ENCODE peak calls at places on chromosome 2, in ten cellular contexts. V, F, T, I, E, Y, O, J, M and S are unnamed samples.

GRCh38 chr2:206164261-206164862 is 4.7 kb downstream of the EEF1B2 start:
- DNase-seq in E (no peak), M (peak; percentile 29), J (peak; percentile 56), V (no peak), O (peak; percentile 27), F (no peak), I (peak; percentile 4), Y (no peak), T (peak; percentile 38), S (no peak)

GRCh38 chr2:86747708-86748627 is 27.9 kb downstream of the RMND5A start:
- DNase-seq in Y (no peak), V (no peak), F (peak; percentile 55), E (no peak), T (peak; percentile 41), I (no peak), J (peak; percentile 85), M (peak; percentile 74), O (no peak), S (peak; percentile 59)

GRCh38 chr2:234881413-234882241 is 70.2 kb upstream of the SH3BP4 start:
- DNase-seq in F (no peak), M (peak; percentile 84), I (no peak), V (no peak), O (no peak), E (peak; percentile 93), J (peak; percentile 78), T (peak; percentile 85), Y (peak; percentile 90), S (peak; percentile 76)

GRCh38 chr2:29241955-29242565 is 126.8 kb downstream of the CLIP4 start:
- DNase-seq in I (no peak), F (no peak), M (no peak), Y (no peak), V (no peak), O (no peak), J (no peak), T (no peak), E (no peak), S (no peak)

GRCh38 chr2:220143336-220143735 is 515.9 kb downstream of the SLC4A3 start:
- DNase-seq in M (peak; percentile 20), F (no peak), T (no peak), J (peak; percentile 92), O (no peak), E (no peak), V (no peak), I (no peak), Y (no peak), S (peak; percentile 61)

GRCh38 chr2:183078163-183078466 is 432 bp upstream of the DUSP19 start:
- DNase-seq in T (no peak), M (no peak), O (no peak), Y (peak; percentile 55), J (no peak), V (no peak), I (no peak), E (no peak), F (no peak), S (no peak)

GRCh38 chr2:69993708-69994107 is 32.3 kb upstream of the ASPRV1 start:
- DNase-seq in M (no peak), V (no peak), E (peak; percentile 30), F (no peak), O (no peak), J (no peak), Y (no peak), I (no peak), T (no peak), S (no peak)

GRCh38 chr2:161077367-161078210 is 82.6 kb upstream of the TANK start:
- DNase-seq in V (peak; percentile 34), E (no peak), F (peak; percentile 98), Y (no peak), T (no peak), M (no peak), I (peak; percentile 100), J (peak; percentile 50), O (peak; percentile 29), S (no peak)

GRCh38 chr2:116719841-116720240 is 1094.7 kb upstream of the DDX18 start:
- DNase-seq in I (no peak), O (no peak), E (no peak), J (no peak), T (no peak), Y (no peak), F (no peak), M (peak; percentile 63), V (no peak), S (peak; percentile 77)

GRCh38 chr2:63855418-63856301 is 14.0 kb downstream of the UGP2 start:
- DNase-seq in I (peak; percentile 49), V (no peak), J (no peak), M (no peak), F (no peak), E (no peak), T (no peak), Y (no peak), O (no peak), S (no peak)

GRCh38 chr2:241540766-241541561 is 17.6 kb upstream of the BOK start:
- DNase-seq in V (peak; percentile 42), E (no peak), I (no peak), F (no peak), J (peak; percentile 71), Y (peak; percentile 79), T (no peak), M (no peak), O (peak; percentile 49), S (no peak)

GRCh38 chr2:115299207-115299606 is 856.8 kb downstream of the DPP10 start:
- DNase-seq in J (no peak), T (no peak), Y (no peak), I (no peak), O (no peak), E (no peak), F (no peak), V (no peak), M (no peak), S (no peak)

GRCh38 chr2:30466216-30466615 is 19.2 kb downstream of the LCLAT1 start:
- DNase-seq in F (no peak), O (no peak), M (no peak), Y (no peak), V (no peak), E (no peak), J (no peak), T (no peak), I (no peak), S (no peak)

GRCh38 chr2:113228991-113229716 is 49.6 kb downstream of the PAX8 start:
- DNase-seq in I (no peak), F (no peak), O (no peak), V (no peak), E (no peak), T (no peak), J (no peak), Y (no peak), M (no peak), S (no peak)

GRCh38 chr2:62794791-62795190 is 89.3 kb downstream of the EHBP1 start:
- DNase-seq in O (no peak), M (peak; percentile 55), I (no peak), Y (no peak), F (no peak), T (no peak), E (no peak), J (peak; percentile 73), V (no peak), S (no peak)

GRCh38 chr2:14401838-14402237 is 230.7 kb upstream of the LRATD1 start:
- DNase-seq in M (no peak), Y (no peak), J (no peak), E (no peak), I (no peak), O (no peak), F (no peak), T (no peak), V (no peak), S (peak; percentile 71)

GRCh38 chr2:55419236-55419513 is 481 bp downstream of the CCDC88A start:
- DNase-seq in V (no peak), E (no peak), F (no peak), J (peak; percentile 51), O (no peak), I (peak; percentile 71), T (peak; percentile 46), M (no peak), Y (no peak), S (no peak)

GRCh38 chr2:9630001-9630749 is 622 bp downstream of the YWHAQ start:
- DNase-seq in T (peak; percentile 63), F (peak; percentile 57), M (no peak), V (peak; percentile 57), I (peak; percentile 51), J (peak; percentile 73), E (peak; percentile 82), O (peak; percentile 69), Y (peak; percentile 88), S (no peak)

GRCh38 chr2:233922471-233922870 is 5.3 kb downstream of the TRPM8 start:
- DNase-seq in I (no peak), M (no peak), J (peak; percentile 59), Y (no peak), O (no peak), E (no peak), T (no peak), V (no peak), F (no peak), S (no peak)

GRCh38 chr2:25310965-25311865 is 30.5 kb downstream of the DNMT3A start:
- DNase-seq in I (no peak), Y (peak; percentile 89), E (peak; percentile 88), J (no peak), V (no peak), T (no peak), O (no peak), M (no peak), F (no peak), S (no peak)

GRCh38 chr2:153455403-153455802 is 23.2 kb downstream of the RPRM start:
- DNase-seq in M (no peak), Y (peak; percentile 30), T (no peak), F (no peak), V (no peak), J (no peak), E (no peak), O (no peak), I (no peak), S (no peak)

GRCh38 chr2:203683932-203684556 is 22.4 kb upstream of the CD28 start:
- DNase-seq in I (no peak), J (peak; percentile 73), T (no peak), E (no peak), Y (no peak), V (no peak), M (peak; percentile 39), O (no peak), F (no peak), S (peak; percentile 90)

GRCh38 chr2:185335879-185336278 is 402.7 kb upstream of the FSIP2 start:
- DNase-seq in J (no peak), I (no peak), Y (no peak), M (no peak), O (no peak), E (no peak), V (no peak), F (no peak), T (no peak), S (no peak)

GRCh38 chr2:108908717-108909077 is 80.3 kb downstream of the EDAR start:
- DNase-seq in F (no peak), V (no peak), J (no peak), O (no peak), I (no peak), E (no peak), M (no peak), Y (no peak), T (no peak), S (no peak)

GRCh38 chr2:25294573-25295462 is 46.9 kb downstream of the DNMT3A start:
- DNase-seq in T (peak; percentile 77), O (peak; percentile 64), I (peak; percentile 81), Y (peak; percentile 93), F (peak; percentile 76), V (peak; percentile 68), J (peak; percentile 47), M (no peak), E (peak; percentile 67), S (no peak)

GRCh38 chr2:231671617-231672350 is 36.5 kb upstream of the PTMA start:
- DNase-seq in T (no peak), V (no peak), Y (peak; percentile 86), I (no peak), O (no peak), E (no peak), J (no peak), M (no peak), F (no peak), S (no peak)

GRCh38 chr2:109435866-109436634 is 177.7 kb downstream of the SEPTIN10 start:
- DNase-seq in Y (no peak), E (no peak), O (no peak), J (peak; percentile 71), T (peak; percentile 20), V (no peak), I (no peak), M (no peak), F (no peak), S (no peak)

GRCh38 chr2:112542974-112543760 is 902 bp downstream of the POLR1B start:
- DNase-seq in F (no peak), Y (no peak), J (peak; percentile 26), O (no peak), I (peak; percentile 34), T (no peak), M (no peak), V (no peak), E (no peak), S (no peak)